ENCODE peak calls at places on chromosomes 2 and 18, in seven cellular contexts. M, B, Y, T, N, I and H are unnamed samples.

GRCh38 chr2:47218899-47219525 is 63.9 kb upstream of the STPG4 start:
- DNase-seq in M (peak), B (no peak), Y (no peak), T (no peak), N (no peak), I (no peak), H (no peak)

GRCh38 chr18:46035701-46036680 is 36.1 kb downstream of the PSTPIP2 start:
- DNase-seq in M (no peak), B (no peak), Y (no peak), T (no peak), N (no peak), I (no peak), H (peak)

GRCh38 chr2:118865106-118865505 is 17.7 kb upstream of the EN1 start:
- DNase-seq in M (peak), B (peak), Y (peak), T (no peak), N (peak), I (no peak), H (peak)

GRCh38 chr2:218402491-218402901 is 2.8 kb downstream of the CTDSP1 start:
- DNase-seq in M (no peak), B (no peak), Y (no peak), T (no peak), N (no peak), I (no peak), H (no peak)

GRCh38 chr2:240557101-240557751 is 562 bp downstream of the ANKMY1 start:
- DNase-seq in M (no peak), B (no peak), Y (no peak), T (peak), N (no peak), I (no peak), H (no peak)

GRCh38 chr2:136117909-136118818 is at the start of gene CXCR4:
- DNase-seq in M (peak), B (peak), Y (peak), T (peak), N (peak), I (no peak), H (peak)

GRCh38 chr18:75497576-75497975 is 70.1 kb upstream of the SMIM21 start:
- DNase-seq in M (no peak), B (no peak), Y (peak), T (no peak), N (no peak), I (no peak), H (no peak)

GRCh38 chr18:11909081-11909410 is 929 bp upstream of the MPPE1 start:
- DNase-seq in M (no peak), B (no peak), Y (no peak), T (no peak), N (no peak), I (no peak), H (peak)

GRCh38 chr2:48754874-48755273 is 650 bp downstream of the LHCGR start:
- DNase-seq in M (no peak), B (no peak), Y (no peak), T (no peak), N (no peak), I (no peak), H (no peak)

GRCh38 chr2:122627388-122627787 is 871.9 kb downstream of the TSN start:
- DNase-seq in M (no peak), B (no peak), Y (no peak), T (no peak), N (no peak), I (no peak), H (no peak)

GRCh38 chr2:68385232-68385906 is 20.3 kb downstream of the PLEK start:
- DNase-seq in M (no peak), B (no peak), Y (no peak), T (no peak), N (no peak), I (no peak), H (no peak)